ENCODE peak calls at places on chromosomes 6 and 20, in five cellular contexts. U, P, H, L and Z are unnamed samples.

GRCh38 chr6:25068866-25069265 is 133.1 kb upstream of the RIPOR2 start:
- DNase-seq in U (no peak), L (no peak), H (no peak), P (no peak), Z (no peak)

GRCh38 chr6:148885920-148886845 is 139.4 kb downstream of the UST start:
- DNase-seq in U (no peak), P (no peak), L (no peak), H (no peak), Z (peak; percentile 26)

GRCh38 chr6:160101262-160102205 is 20.1 kb upstream of the SLC22A1 start:
- DNase-seq in P (no peak), L (no peak), H (peak; percentile 2), U (no peak), Z (peak; percentile 29)

GRCh38 chr6:79874531-79875132 is 72.7 kb downstream of the ELOVL4 start:
- DNase-seq in L (no peak), P (no peak), U (no peak), H (no peak), Z (no peak)

GRCh38 chr6:3334579-3334978 is 75.8 kb downstream of the PSMG4 start:
- DNase-seq in H (no peak), L (no peak), U (no peak), P (no peak), Z (no peak)

GRCh38 chr20:63830821-63831593 is at the start of gene ZBTB46:
- DNase-seq in H (no peak), U (peak; percentile 81), L (no peak), P (no peak), Z (no peak)

GRCh38 chr6:150664091-150664490 is 64.4 kb downstream of the PLEKHG1 start:
- DNase-seq in P (no peak), H (no peak), U (no peak), L (no peak), Z (no peak)

GRCh38 chr6:20583447-20583806 is 49.2 kb downstream of the CDKAL1 start:
- DNase-seq in P (no peak), U (no peak), L (no peak), H (no peak), Z (no peak)

GRCh38 chr6:19613678-19614077 is 223.5 kb upstream of the ID4 start:
- DNase-seq in L (peak; percentile 3), H (no peak), P (peak; percentile 4), U (no peak), Z (no peak)

GRCh38 chr6:141510803-141511202 is 621.9 kb upstream of the GJE1 start:
- DNase-seq in H (no peak), U (no peak), P (no peak), L (no peak), Z (no peak)

GRCh38 chr20:16922834-16923233 is 174.7 kb downstream of the OTOR start:
- DNase-seq in H (peak; percentile 68), L (peak; percentile 47), P (no peak), U (no peak), Z (peak; percentile 78)

GRCh38 chr20:16929756-16930155 is 181.6 kb downstream of the OTOR start:
- DNase-seq in L (no peak), P (no peak), H (peak; percentile 28), U (no peak), Z (peak; percentile 10)

GRCh38 chr20:16927031-16927430 is 178.9 kb downstream of the OTOR start:
- DNase-seq in P (no peak), H (no peak), L (no peak), U (no peak), Z (no peak)

GRCh38 chr20:16930656-16931055 is 182.5 kb downstream of the OTOR start:
- DNase-seq in U (no peak), H (no peak), L (no peak), P (no peak), Z (no peak)

DNA sequence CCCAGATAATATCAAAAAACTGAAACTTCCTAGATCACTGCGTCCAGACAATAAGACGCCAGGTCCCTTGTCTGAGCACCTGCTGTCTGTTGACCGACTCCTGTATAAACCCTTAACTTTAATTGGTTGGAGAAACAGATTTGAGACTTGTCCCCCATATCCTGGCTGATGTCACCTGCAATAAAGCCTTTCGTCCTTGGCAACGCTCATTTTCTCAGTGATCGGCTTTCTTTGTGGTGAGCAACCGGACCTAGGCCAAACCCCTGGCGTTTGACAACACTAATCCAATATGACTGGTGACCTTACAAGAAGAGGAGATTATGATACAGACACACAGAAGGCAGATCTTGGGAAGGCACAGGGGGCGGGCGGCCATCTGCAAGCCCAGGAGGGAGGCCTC is 178.5 kb downstream of the OTOR start:
- DNase-seq in U (no peak), P (no peak), L (no peak), H (no peak), Z (no peak)
- TF ChIP-seq CTCF in U (no peak), P (no peak), L (no peak), H (no peak), Z (no peak)

DNA sequence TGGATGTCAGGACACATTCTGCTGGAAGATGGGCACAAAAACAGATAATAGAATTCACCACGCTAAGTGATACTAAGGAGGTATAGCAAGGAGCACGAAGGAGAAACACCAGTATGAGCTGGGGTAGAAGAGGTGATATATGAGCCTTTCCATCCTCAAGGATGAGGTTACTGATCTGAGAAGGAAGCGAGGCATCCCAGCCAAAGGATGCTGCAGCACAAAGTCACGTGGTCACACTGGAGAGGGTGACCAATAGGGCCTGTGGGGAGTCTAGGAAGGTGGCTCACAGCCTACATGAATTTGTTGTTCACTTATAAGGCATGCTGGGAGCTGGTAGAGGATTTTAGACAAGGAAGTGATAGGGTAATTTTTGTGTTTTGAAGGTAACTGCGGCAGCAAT is 1.4 kb downstream of the GINS1 start:
- DNase-seq in H (no peak), U (no peak), L (no peak), P (no peak), Z (no peak)
- H3K4me3 ChIP-seq in H (peak overlapping the region; percentile 87), U (no peak overlapping the region), L (peak overlapping the region; percentile 81), P (peak overlapping the region; percentile 82), Z (peak overlapping the region; percentile 88)

DNA sequence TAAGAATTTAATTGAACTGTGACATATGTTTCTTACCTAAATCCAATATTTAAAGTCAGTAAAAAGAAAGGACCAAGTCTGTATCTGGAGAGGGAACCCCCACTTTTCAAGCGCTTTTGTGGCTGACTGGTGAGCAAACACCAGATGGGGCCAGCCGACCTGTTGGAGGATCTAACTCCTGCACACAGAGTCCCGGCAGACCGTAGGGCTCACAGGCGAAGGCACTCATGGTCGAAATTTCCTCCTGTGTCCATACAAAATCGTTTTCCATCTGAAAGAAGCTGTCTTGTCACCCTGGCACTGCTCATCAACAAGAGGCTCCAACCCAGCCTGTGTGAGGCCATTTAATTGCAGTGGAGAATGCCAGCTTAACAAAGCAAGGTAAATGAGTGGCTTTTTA is 94.0 kb downstream of the SCML4 start:
- DNase-seq in P (no peak), H (no peak), L (no peak), U (no peak), Z (no peak)
- TF ChIP-seq CTCF in P (no peak), H (no peak), L (no peak), U (peak; percentile 34), Z (no peak)

GRCh38 chr20:57316795-57317201 is 12.8 kb upstream of the SPO11 start:
- DNase-seq in U (no peak), H (no peak), P (no peak), L (no peak), Z (no peak)

GRCh38 chr20:57317316-57317788 is 12.3 kb upstream of the SPO11 start:
- DNase-seq in L (no peak), P (no peak), U (no peak), H (no peak), Z (no peak)

GRCh38 chr20:57315083-57315963 is 14.3 kb upstream of the SPO11 start:
- DNase-seq in U (no peak), P (no peak), H (no peak), L (no peak), Z (no peak)

GRCh38 chr20:57317789-57318371 is 11.7 kb upstream of the SPO11 start:
- DNase-seq in U (no peak), H (no peak), L (no peak), P (no peak), Z (no peak)

GRCh38 chr20:57315964-57316480 is 13.6 kb upstream of the SPO11 start:
- DNase-seq in L (no peak), P (no peak), U (no peak), H (no peak), Z (no peak)
- H3K4me3 ChIP-seq in L (no peak overlapping the region), P (no peak overlapping the region), U (no peak overlapping the region), H (no peak overlapping the region), Z (no peak overlapping the region)

GRCh38 chr20:18176318-18176785 is 38.7 kb downstream of the KAT14 start:
- DNase-seq in P (no peak), H (no peak), U (no peak), L (peak; percentile 18), Z (no peak)
- TF ChIP-seq CTCF in P (no peak), H (no peak), U (no peak), L (no peak), Z (no peak)